ENCODE peak calls at places on chromosomes 12 and 14, in four cellular contexts. One of them, this sample, is unnamed.

GRCh38 chr12:122851820-122852219 is 16.6 kb downstream of the HIP1R start:
- DNase-seq in prostate gland: no peak
- DNase-seq in breast epithelium: no peak
- DNase-seq in uterus: no peak
- DNase-seq in this sample: no peak

GRCh38 chr12:46964496-46965098 is 114.8 kb upstream of the PCED1B start:
- DNase-seq in prostate gland: no peak
- DNase-seq in breast epithelium: no peak
- DNase-seq in uterus: no peak
- DNase-seq in this sample: no peak

GRCh38 chr14:59356783-59357182 is 108.4 kb downstream of the GPR135 start:
- DNase-seq in breast epithelium: no peak
- DNase-seq in prostate gland: no peak
- DNase-seq in uterus: no peak
- DNase-seq in this sample: no peak

GRCh38 chr14:43438056-43438455 is 1069.0 kb downstream of the FSCB start:
- DNase-seq in prostate gland: no peak
- DNase-seq in breast epithelium: no peak
- DNase-seq in uterus: no peak
- DNase-seq in this sample: no peak

GRCh38 chr12:18141583-18141982 is 51.6 kb upstream of the RERGL start:
- DNase-seq in prostate gland: peak; percentile 9
- DNase-seq in breast epithelium: no peak
- DNase-seq in uterus: no peak
- DNase-seq in this sample: no peak

GRCh38 chr12:52144512-52145227 is 47.1 kb downstream of the KRT80 start:
- DNase-seq in breast epithelium: no peak
- DNase-seq in prostate gland: no peak
- DNase-seq in uterus: no peak
- DNase-seq in this sample: peak; percentile 48

GRCh38 chr12:2876431-2877046 is 435 bp downstream of the FOXM1 start:
- DNase-seq in uterus: no peak
- DNase-seq in prostate gland: no peak
- DNase-seq in breast epithelium: no peak
- DNase-seq in this sample: no peak

GRCh38 chr12:75874456-75874855 is 157.1 kb downstream of the PHLDA1 start:
- DNase-seq in uterus: no peak
- DNase-seq in prostate gland: no peak
- DNase-seq in breast epithelium: no peak
- DNase-seq in this sample: no peak

GRCh38 chr12:704516-705242 is 41.4 kb upstream of the NINJ2 start:
- DNase-seq in breast epithelium: no peak
- DNase-seq in prostate gland: no peak
- DNase-seq in uterus: no peak
- DNase-seq in this sample: no peak

GRCh38 chr12:75986001-75986739 is 45.4 kb downstream of the PHLDA1 start:
- DNase-seq in breast epithelium: no peak
- DNase-seq in uterus: no peak
- DNase-seq in prostate gland: no peak
- DNase-seq in this sample: no peak

GRCh38 chr14:51733147-51733546 is 81.4 kb downstream of the FRMD6 start:
- DNase-seq in prostate gland: no peak
- DNase-seq in uterus: no peak
- DNase-seq in breast epithelium: no peak
- DNase-seq in this sample: no peak

GRCh38 chr14:71395151-71395604 is 487.9 kb downstream of the PCNX1 start:
- DNase-seq in breast epithelium: no peak
- DNase-seq in prostate gland: no peak
- DNase-seq in uterus: no peak
- DNase-seq in this sample: no peak

GRCh38 chr14:104443391-104444158 is 136.0 kb upstream of the C14orf180 start:
- DNase-seq in breast epithelium: no peak
- DNase-seq in uterus: no peak
- DNase-seq in prostate gland: no peak
- DNase-seq in this sample: no peak

DNA sequence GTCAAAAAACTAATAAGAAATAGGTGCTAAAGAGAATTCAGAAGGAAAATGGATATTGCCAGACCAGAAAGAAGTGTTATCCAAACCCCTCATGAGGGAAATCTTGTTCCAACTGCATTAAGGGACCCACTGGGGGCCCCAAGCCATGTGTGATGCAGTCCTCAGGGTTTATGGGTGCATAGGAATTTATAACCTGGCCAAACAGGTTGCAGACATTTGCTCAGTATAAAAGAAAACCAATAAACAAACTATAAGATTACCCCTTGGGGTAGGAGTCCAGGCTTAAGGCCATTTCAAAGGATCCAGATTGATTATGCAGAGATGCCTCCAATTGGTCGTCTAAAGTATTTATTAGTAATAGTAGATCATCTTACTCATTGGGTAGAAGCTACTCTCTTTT is 240.9 kb upstream of the DIO3 start:
- DNase-seq in prostate gland: peak; percentile 29
- DNase-seq in uterus: no peak
- DNase-seq in breast epithelium: no peak
- DNase-seq in this sample: peak; percentile 69
- H3K9me3 ChIP-seq in prostate gland: no peaks in the 10 kb centered on the region
- H3K9me3 ChIP-seq in uterus: no peaks in the 10 kb centered on the region
- H3K9me3 ChIP-seq in breast epithelium: peaks cover 24% of the 10 kb centered on the region
- H3K9me3 ChIP-seq in this sample: peaks cover 35% of the 10 kb centered on the region

GRCh38 chr12:96063046-96063445 is 27.7 kb upstream of the LTA4H start:
- DNase-seq in uterus: no peak
- DNase-seq in breast epithelium: no peak
- DNase-seq in prostate gland: no peak
- DNase-seq in this sample: no peak
- TF ChIP-seq CTCF in uterus: no peak
- TF ChIP-seq CTCF in breast epithelium: no peak
- TF ChIP-seq CTCF in prostate gland: no peak
- TF ChIP-seq CTCF in this sample: no peak

GRCh38 chr14:61569783-61570182 is 125.5 kb upstream of the HIF1A start:
- DNase-seq in uterus: no peak
- DNase-seq in prostate gland: no peak
- DNase-seq in breast epithelium: no peak
- DNase-seq in this sample: no peak

GRCh38 chr14:61568572-61569011 is 126.7 kb upstream of the HIF1A start:
- DNase-seq in breast epithelium: no peak
- DNase-seq in uterus: no peak
- DNase-seq in prostate gland: no peak
- DNase-seq in this sample: peak; percentile 74

GRCh38 chr14:61569308-61569707 is 126.0 kb upstream of the HIF1A start:
- DNase-seq in prostate gland: no peak
- DNase-seq in uterus: no peak
- DNase-seq in breast epithelium: no peak
- DNase-seq in this sample: no peak

GRCh38 chr14:61566537-61567225 is 128.6 kb upstream of the HIF1A start:
- DNase-seq in breast epithelium: no peak
- DNase-seq in prostate gland: no peak
- DNase-seq in uterus: no peak
- DNase-seq in this sample: no peak

GRCh38 chr14:61567838-61568571 is 127.3 kb upstream of the HIF1A start:
- DNase-seq in uterus: no peak
- DNase-seq in prostate gland: no peak
- DNase-seq in breast epithelium: no peak
- DNase-seq in this sample: no peak
- H3K4me3 ChIP-seq in uterus: no peak overlapping the region
- H3K4me3 ChIP-seq in prostate gland: peak overlapping the region; percentile 24
- H3K4me3 ChIP-seq in breast epithelium: no peak overlapping the region
- H3K4me3 ChIP-seq in this sample: no peak overlapping the region

GRCh38 chr14:105989746-105990302 is 463.4 kb downstream of the TMEM121 start:
- DNase-seq in uterus: no peak
- DNase-seq in breast epithelium: no peak
- DNase-seq in prostate gland: no peak
- DNase-seq in this sample: no peak

GRCh38 chr14:105982664-105983063 is 456.3 kb downstream of the TMEM121 start:
- DNase-seq in uterus: no peak
- DNase-seq in prostate gland: no peak
- DNase-seq in breast epithelium: no peak
- DNase-seq in this sample: no peak

GRCh38 chr14:105987563-105987962 is 461.2 kb downstream of the TMEM121 start:
- DNase-seq in prostate gland: no peak
- DNase-seq in breast epithelium: no peak
- DNase-seq in uterus: no peak
- DNase-seq in this sample: no peak

GRCh38 chr14:105986896-105987284 is 460.5 kb downstream of the TMEM121 start:
- DNase-seq in uterus: no peak
- DNase-seq in breast epithelium: no peak
- DNase-seq in prostate gland: no peak
- DNase-seq in this sample: no peak
- H3K9me3 ChIP-seq in uterus: no peaks in the 10 kb centered on the region
- H3K9me3 ChIP-seq in breast epithelium: no peaks in the 10 kb centered on the region
- H3K9me3 ChIP-seq in prostate gland: no peaks in the 10 kb centered on the region
- H3K9me3 ChIP-seq in this sample: no peaks in the 10 kb centered on the region

GRCh38 chr14:21302013-21302857 is 22.4 kb downstream of the RPGRIP1 start:
- DNase-seq in uterus: no peak
- DNase-seq in breast epithelium: no peak
- DNase-seq in prostate gland: no peak
- DNase-seq in this sample: no peak

GRCh38 chr14:21299562-21300130 is 19.8 kb downstream of the RPGRIP1 start:
- DNase-seq in breast epithelium: no peak
- DNase-seq in uterus: no peak
- DNase-seq in prostate gland: no peak
- DNase-seq in this sample: no peak

GRCh38 chr14:21298358-21298757 is 18.5 kb downstream of the RPGRIP1 start:
- DNase-seq in uterus: no peak
- DNase-seq in prostate gland: no peak
- DNase-seq in breast epithelium: no peak
- DNase-seq in this sample: no peak

GRCh38 chr14:21300892-21301291 is 21.0 kb downstream of the RPGRIP1 start:
- DNase-seq in breast epithelium: no peak
- DNase-seq in prostate gland: no peak
- DNase-seq in uterus: no peak
- DNase-seq in this sample: peak; percentile 54
- TF ChIP-seq CTCF in breast epithelium: no peak
- TF ChIP-seq CTCF in prostate gland: no peak
- TF ChIP-seq CTCF in uterus: no peak
- TF ChIP-seq CTCF in this sample: no peak

DNA sequence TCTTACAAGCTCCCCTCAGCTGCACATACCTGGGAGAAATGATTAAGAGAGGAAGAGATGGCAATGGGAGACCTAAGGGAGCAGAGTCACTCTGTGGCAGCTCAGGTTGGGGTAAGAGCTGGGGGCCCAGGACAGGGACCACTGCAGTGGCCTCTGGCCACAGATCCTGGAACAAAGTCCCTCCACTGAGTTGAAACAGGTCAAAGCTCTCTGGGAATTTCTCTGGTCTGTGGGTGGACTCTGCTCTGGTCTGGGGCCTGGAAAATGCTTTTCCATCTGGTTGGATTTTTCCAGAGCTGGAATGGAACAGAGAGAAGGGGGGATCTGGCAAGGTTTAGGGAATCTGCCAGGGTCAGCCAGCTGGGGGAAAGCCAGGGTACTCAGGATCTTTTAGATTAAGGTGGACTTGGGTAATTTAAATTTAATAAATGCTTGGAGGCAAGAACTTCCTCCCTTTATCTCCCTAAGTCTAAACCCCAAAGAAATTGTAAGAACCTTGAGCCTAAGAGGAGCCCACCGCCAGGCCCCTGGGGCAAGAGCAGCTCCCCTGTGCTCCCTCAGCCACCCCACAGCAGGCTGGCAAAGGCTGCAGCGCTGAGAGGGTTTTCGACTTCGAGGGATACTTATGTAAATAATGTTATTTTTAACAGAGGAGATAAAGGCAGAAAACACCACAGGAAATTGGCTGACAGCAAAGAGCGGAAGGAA is 3.7 kb downstream of the HOXC10 start:
- DNase-seq in prostate gland: no peak
- DNase-seq in breast epithelium: no peak
- DNase-seq in uterus: no peak
- DNase-seq in this sample: no peak
- H3K4me3 ChIP-seq in prostate gland: no peak overlapping the region
- H3K4me3 ChIP-seq in breast epithelium: no peak overlapping the region
- H3K4me3 ChIP-seq in uterus: no peak overlapping the region
- H3K4me3 ChIP-seq in this sample: no peak overlapping the region